ENCODE peak calls at places on chromosome 7, in four cellular contexts. V is IMR-90, M is fibroblast of pulmonary artery, B is DMS153. P is an unnamed sample.

GRCh38 chr7:150806863-150807262 is 6.3 kb downstream of the TMEM176A start:
- DNase-seq in B (no peak), V (no peak), M (no peak), P (no peak)

GRCh38 chr7:121016976-121017375 is 28.5 kb downstream of the CPED1 start:
- DNase-seq in M (peak), B (no peak), V (peak), P (no peak)

GRCh38 chr7:150778738-150779301 is 21.3 kb downstream of the TMEM176B start:
- DNase-seq in M (peak), B (peak), V (peak), P (peak)

GRCh38 chr7:132614428-132615076 is 38.3 kb upstream of the PLXNA4 start:
- DNase-seq in B (no peak), V (no peak), M (peak), P (peak)

GRCh38 chr7:101168412-101169049 is 3.2 kb upstream of the VGF start:
- DNase-seq in B (no peak), V (no peak), M (no peak), P (no peak)

GRCh38 chr7:41612386-41612785 is 90.5 kb downstream of the INHBA start:
- DNase-seq in M (no peak), V (no peak), B (no peak), P (no peak)

GRCh38 chr7:2923886-2924574 is 79.9 kb upstream of the GNA12 start:
- DNase-seq in M (no peak), B (no peak), V (no peak), P (no peak)

GRCh38 chr7:130841416-130841815 is 107.4 kb upstream of the KLF14 start:
- DNase-seq in B (no peak), M (no peak), V (no peak), P (no peak)